ENCODE peak calls at places on chromosomes 7 and 10, in five cellular contexts. N, J, K, Z and Y are unnamed samples.

GRCh38 chr10:109914966-109915365 is 8.3 kb downstream of the XPNPEP1 start:
- DNase-seq in K (no peak), J (no peak), Z (peak), N (peak), Y (no peak)

GRCh38 chr7:132760873-132761272 is 184.6 kb upstream of the PLXNA4 start:
- DNase-seq in Z (no peak), N (no peak), K (no peak), J (no peak), Y (no peak)

GRCh38 chr10:75542902-75543301 is 111.5 kb downstream of the LRMDA start:
- DNase-seq in Z (no peak), N (peak), J (peak), K (no peak), Y (no peak)

GRCh38 chr10:122503004-122503403 is 41.7 kb downstream of the HTRA1 start:
- DNase-seq in N (no peak), K (no peak), J (no peak), Z (no peak), Y (no peak)

GRCh38 chr7:28165221-28165807 is 15.3 kb downstream of the JAZF1 start:
- DNase-seq in N (no peak), J (no peak), K (no peak), Z (no peak), Y (no peak)

GRCh38 chr10:92822060-92822634 is 26.2 kb upstream of the EXOC6 start:
- DNase-seq in Z (peak), N (peak), K (no peak), J (no peak), Y (peak)

GRCh38 chr10:94483970-94484369 is 61.6 kb upstream of the HELLS start:
- DNase-seq in N (no peak), Z (no peak), K (no peak), J (no peak), Y (no peak)

GRCh38 chr10:98268694-98269386 is 846 bp upstream of the LOXL4 start:
- DNase-seq in J (no peak), N (no peak), K (no peak), Z (no peak), Y (no peak)

GRCh38 chr10:127715782-127716378 is 21.1 kb upstream of the FOXI2 start:
- DNase-seq in K (no peak), N (peak), J (no peak), Z (no peak), Y (no peak)

GRCh38 chr7:137820677-137821420 is 25.9 kb downstream of the DGKI start:
- DNase-seq in N (no peak), K (no peak), J (peak), Z (no peak), Y (no peak)

GRCh38 chr7:20597339-20597738 is 18.1 kb upstream of the ABCB5 start:
- DNase-seq in N (no peak), K (no peak), Z (no peak), J (no peak), Y (peak)

GRCh38 chr7:70640266-70640833 is 491.6 kb upstream of the GALNT17 start:
- DNase-seq in Z (no peak), J (no peak), K (no peak), N (no peak), Y (no peak)

GRCh38 chr7:1225462-1226154 is 7.1 kb upstream of the UNCX start:
- DNase-seq in K (peak), J (no peak), N (no peak), Z (no peak), Y (no peak)

GRCh38 chr10:26215923-26216576 is 524 bp upstream of the GAD2 start:
- DNase-seq in Z (no peak), J (no peak), N (no peak), K (no peak), Y (peak)

GRCh38 chr7:137985253-137985896 is 16.5 kb downstream of the CREB3L2 start:
- DNase-seq in Z (no peak), K (no peak), N (no peak), J (no peak), Y (no peak)

GRCh38 chr7:44318296-44318695 is 7.1 kb downstream of the CAMK2B start:
- DNase-seq in Z (no peak), K (no peak), N (no peak), J (no peak), Y (no peak)

GRCh38 chr7:4406288-4407058 is 275.6 kb upstream of the FOXK1 start:
- DNase-seq in Z (no peak), K (no peak), J (no peak), N (peak), Y (no peak)

GRCh38 chr10:91579351-91579985 is 53.4 kb downstream of the PPP1R3C start:
- DNase-seq in N (no peak), J (no peak), K (no peak), Z (no peak), Y (no peak)

GRCh38 chr10:71590786-71591350 is 128.7 kb downstream of the C10orf105 start:
- DNase-seq in Z (no peak), N (peak), J (no peak), K (no peak), Y (no peak)

GRCh38 chr7:47678641-47679380 is 96.9 kb upstream of the TNS3 start:
- DNase-seq in N (no peak), J (no peak), K (no peak), Z (no peak), Y (no peak)